ENCODE peak calls at places on chromosomes 13 and 19, in seven cellular contexts. U, K, O, Z, A, E and V are unnamed samples.

GRCh38 chr13:21568854-21569253 is 35.1 kb downstream of the MICU2 start:
- DNase-seq in U (no peak), K (no peak), O (no peak), Z (no peak), A (no peak), E (no peak), V (no peak)

GRCh38 chr19:34994643-34995471 is 5.3 kb upstream of the GRAMD1A start:
- DNase-seq in U (no peak), K (peak; percentile 67), O (peak; percentile 73), Z (peak; percentile 87), A (no peak), E (peak; percentile 99), V (no peak)

GRCh38 chr19:4754248-4754647 is 30.6 kb upstream of the DPP9 start:
- DNase-seq in U (no peak), K (no peak), O (no peak), Z (no peak), A (no peak), E (no peak), V (no peak)

GRCh38 chr19:38315657-38316476 is at the start of gene YIF1B:
- DNase-seq in U (peak; percentile 97), K (peak; percentile 96), O (peak; percentile 99), Z (peak; percentile 97), A (peak; percentile 98), E (peak; percentile 100), V (peak; percentile 99)

GRCh38 chr13:42041017-42041683 is 7.3 kb upstream of the DGKH start:
- DNase-seq in U (peak; percentile 39), K (peak; percentile 57), O (peak; percentile 88), Z (peak; percentile 58), A (peak; percentile 43), E (peak; percentile 16), V (peak; percentile 19)

GRCh38 chr13:95382411-95382810 is 81.2 kb upstream of the ABCC4 start:
- DNase-seq in U (no peak), K (no peak), O (no peak), Z (no peak), A (no peak), E (no peak), V (no peak)

GRCh38 chr13:27774651-27775050 is 17.6 kb upstream of the GSX1 start:
- DNase-seq in U (no peak), K (no peak), O (no peak), Z (no peak), A (no peak), E (no peak), V (no peak)

GRCh38 chr13:60351326-60351725 is 45.7 kb upstream of the TDRD3 start:
- DNase-seq in U (no peak), K (no peak), O (no peak), Z (peak; percentile 7), A (no peak), E (no peak), V (no peak)

GRCh38 chr19:46481947-46482346 is 10.6 kb upstream of the PNMA8A start:
- DNase-seq in U (peak; percentile 62), K (no peak), O (no peak), Z (no peak), A (no peak), E (no peak), V (no peak)

GRCh38 chr13:103002279-103002678 is 63.9 kb downstream of the SLC10A2 start:
- DNase-seq in U (no peak), K (no peak), O (no peak), Z (no peak), A (no peak), E (no peak), V (no peak)

DNA sequence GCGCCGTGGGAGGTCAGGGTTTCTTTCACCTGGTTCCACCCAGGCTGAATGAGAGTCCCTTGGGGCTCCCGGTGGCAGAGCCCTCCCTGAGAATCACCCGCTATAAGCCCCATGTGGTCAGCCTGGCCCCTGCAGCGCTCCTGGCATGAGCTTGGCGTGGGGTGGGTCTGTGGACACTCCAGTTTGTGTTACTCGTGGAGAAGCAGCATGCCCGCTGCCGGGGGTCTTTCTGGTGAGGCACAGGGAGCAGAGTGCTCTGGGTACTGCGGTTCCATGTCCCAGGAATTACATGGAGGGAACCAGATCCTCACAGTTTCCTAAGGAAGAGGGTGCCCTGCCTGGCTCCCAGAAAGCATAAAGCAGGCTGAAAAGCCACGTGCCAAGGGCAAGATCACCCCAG is 62.2 kb downstream of the SMARCA4 start:
- DNase-seq in U (no peak), K (no peak), O (no peak), Z (no peak), A (no peak), E (no peak), V (no peak)
- TF ChIP-seq POLR2A in U (no peak), K (no peak), O (no peak), Z (no peak), A (no peak), E (no peak), V (no peak)

GRCh38 chr19:13117176-13117771 is 734 bp upstream of the TRMT1 start:
- DNase-seq in U (no peak), K (no peak), O (no peak), Z (no peak), A (no peak), E (no peak), V (no peak)

GRCh38 chr19:13117772-13118423 is at the start of gene NACC1:
- DNase-seq in U (peak; percentile 84), K (peak; percentile 87), O (peak; percentile 98), Z (peak; percentile 92), A (peak; percentile 88), E (peak; percentile 86), V (peak; percentile 95)

GRCh38 chr19:13116282-13117175 is at the start of gene TRMT1:
- DNase-seq in U (peak; percentile 92), K (peak; percentile 91), O (peak; percentile 95), Z (peak; percentile 95), A (peak; percentile 94), E (peak; percentile 91), V (peak; percentile 97)

GRCh38 chr19:13119654-13120053 is 1.6 kb downstream of the NACC1 start:
- DNase-seq in U (no peak), K (no peak), O (no peak), Z (no peak), A (no peak), E (no peak), V (no peak)

GRCh38 chr19:13118424-13119193 is 545 bp downstream of the NACC1 start:
- DNase-seq in U (peak; percentile 42), K (peak; percentile 72), O (peak; percentile 91), Z (peak; percentile 50), A (no peak), E (peak; percentile 38), V (no peak)
- TF ChIP-seq POLR2A in U (no peak), K (no peak), O (no peak), Z (no peak), A (no peak), E (no peak), V (no peak)

GRCh38 chr19:10580979-10581631 is 6.0 kb downstream of the AP1M2 start:
- DNase-seq in U (peak; percentile 90), K (peak; percentile 88), O (peak; percentile 95), Z (peak; percentile 93), A (peak; percentile 86), E (peak; percentile 56), V (peak; percentile 67)
- TF ChIP-seq POLR2A in U (no peak), K (no peak), O (no peak), Z (no peak), A (no peak), E (no peak), V (no peak)

GRCh38 chr19:1213391-1214286 is 8.1 kb downstream of the STK11 start:
- DNase-seq in U (peak; percentile 66), K (peak; percentile 42), O (peak; percentile 89), Z (peak; percentile 49), A (peak; percentile 81), E (no peak), V (no peak)
- TF ChIP-seq POLR2A in U (peak; percentile 17), K (no peak), O (no peak), Z (no peak), A (peak; percentile 38), E (no peak), V (no peak)

DNA sequence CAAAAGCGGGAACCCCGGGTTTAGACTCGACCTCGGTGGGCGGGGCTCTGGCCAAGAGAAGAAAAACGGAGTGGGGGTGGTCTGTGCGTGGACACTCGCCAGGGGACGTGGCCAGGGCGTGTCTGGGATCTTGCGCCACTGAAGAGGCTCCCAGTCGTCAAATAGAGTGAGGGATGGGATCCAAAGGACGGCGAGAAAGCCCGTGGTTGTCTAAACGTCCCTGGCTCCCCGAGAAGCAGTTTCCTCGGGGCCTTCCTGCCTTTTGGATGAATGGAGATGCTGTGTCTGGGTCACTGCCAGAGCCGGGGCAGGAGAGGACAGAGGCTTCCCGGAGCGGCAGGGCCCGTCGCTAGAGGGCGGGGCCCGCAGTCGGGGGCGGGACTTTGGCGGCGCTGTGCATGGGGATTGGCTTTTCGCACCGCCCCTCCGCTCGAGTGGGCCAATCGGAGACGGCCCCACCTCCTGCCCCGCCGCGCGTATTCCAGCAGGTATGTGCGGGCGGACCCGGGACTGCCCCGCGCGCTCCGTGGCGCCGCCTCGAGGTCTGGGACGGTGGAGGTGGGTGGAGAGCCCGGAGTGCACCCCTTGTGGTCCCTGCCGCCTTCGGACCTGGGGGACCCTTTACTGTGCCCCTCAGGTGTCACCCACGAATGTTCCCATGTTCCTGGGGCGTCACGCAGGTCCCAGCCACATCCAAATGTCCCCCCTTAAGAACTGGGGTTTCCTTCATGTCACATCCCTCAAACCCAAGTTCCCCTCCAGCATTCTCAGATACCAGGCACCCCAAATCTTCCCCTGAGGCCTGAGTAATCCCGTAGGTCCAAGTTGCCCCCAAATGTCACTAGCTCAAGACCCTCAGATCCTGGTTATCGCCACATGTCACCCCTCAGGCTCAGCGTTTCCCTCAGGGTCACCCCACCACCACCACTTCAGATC is 38.4 kb downstream of the ZSWIM4 start:
- DNase-seq in U (peak; percentile 95), K (peak; percentile 96), O (peak; percentile 95), Z (peak; percentile 96), A (peak; percentile 97), E (peak; percentile 62), V (peak; percentile 82)
- TF ChIP-seq POLR2A in U (no peak), K (no peak), O (no peak), Z (peak; percentile 26), A (no peak), E (no peak), V (no peak)